ENCODE peak calls at places on chromosomes 11 and 22, in six cellular contexts. U is EL; Y is SK-MEL-5; M is activated CD4-positive, alpha-beta T cell treated with anti-CD3 and anti-CD28 coated beads for 36 hours; N is lung; F is activated T-cell treated with anti-CD3 and anti-CD28 coated beads for 4 hours. L is an unnamed sample.

GRCh38 chr11:73404048-73404447 is 27.8 kb downstream of the RELT start:
- DNase-seq in U (peak; percentile 46), Y (peak; percentile 91), M (peak; percentile 7), N (peak; percentile 69), F (no peak), L (no peak)

GRCh38 chr11:124718801-124719200 is 20.9 kb upstream of the NRGN start:
- DNase-seq in U (no peak), Y (no peak), M (no peak), N (no peak), F (no peak), L (no peak)

GRCh38 chr11:69436041-69436982 is 45.2 kb upstream of the LINC01488 start:
- DNase-seq in U (no peak), Y (no peak), M (no peak), N (no peak), F (no peak), L (no peak)

GRCh38 chr22:44603774-44604173 is 98.2 kb upstream of the PRR5 start:
- DNase-seq in U (no peak), Y (no peak), M (no peak), N (no peak), F (no peak), L (no peak)

GRCh38 chr22:28207281-28208030 is 288.4 kb upstream of the PITPNB start:
- DNase-seq in U (peak; percentile 80), Y (no peak), M (no peak), N (no peak), F (no peak), L (no peak)

GRCh38 chr11:78216571-78217287 is 28.0 kb downstream of the USP35 start:
- DNase-seq in U (peak; percentile 9), Y (no peak), M (no peak), N (no peak), F (no peak), L (no peak)

GRCh38 chr11:72237112-72237931 is 6.7 kb downstream of the PHOX2A start:
- DNase-seq in U (no peak), Y (no peak), M (no peak), N (no peak), F (no peak), L (no peak)

GRCh38 chr22:25709758-25710157 is 32.2 kb upstream of the MYO18B start:
- DNase-seq in U (no peak), Y (no peak), M (peak; percentile 75), N (no peak), F (no peak), L (no peak)

GRCh38 chr11:27518522-27518921 is 12.0 kb upstream of the LIN7C start:
- DNase-seq in U (no peak), Y (no peak), M (no peak), N (no peak), F (no peak), L (no peak)

GRCh38 chr11:2387266-2387982 is 10.3 kb downstream of the CD81 start:
- DNase-seq in U (no peak), Y (no peak), M (no peak), N (no peak), F (no peak), L (no peak)

GRCh38 chr22:49095366-49095765 is 732.3 kb downstream of the BRD1 start:
- DNase-seq in U (no peak), Y (no peak), M (no peak), N (no peak), F (no peak), L (no peak)

GRCh38 chr22:18044548-18045271 is 20.3 kb upstream of the MICAL3 start:
- DNase-seq in U (no peak), Y (no peak), M (no peak), N (peak; percentile 38), F (no peak), L (no peak)

GRCh38 chr11:69392104-69392653 is 89.3 kb upstream of the LINC01488 start:
- DNase-seq in U (no peak), Y (no peak), M (no peak), N (no peak), F (no peak), L (no peak)

GRCh38 chr22:40694409-40694808 is 15.1 kb downstream of the MCHR1 start:
- DNase-seq in U (no peak), Y (no peak), M (no peak), N (no peak), F (no peak), L (no peak)

GRCh38 chr22:19721486-19722172 is 1.7 kb upstream of the GP1BB start:
- DNase-seq in U (no peak), Y (no peak), M (peak; percentile 3), N (no peak), F (no peak), L (no peak)

GRCh38 chr11:87256694-87257340 is 219.1 kb downstream of the TMEM135 start:
- DNase-seq in U (no peak), Y (no peak), M (no peak), N (no peak), F (no peak), L (no peak)

GRCh38 chr22:35126993-35127392 is 61.0 kb downstream of the ISX start:
- DNase-seq in U (no peak), Y (no peak), M (no peak), N (no peak), F (no peak), L (no peak)

GRCh38 chr11:33461726-33462125 is 204.5 kb downstream of the HIPK3 start:
- DNase-seq in U (peak; percentile 26), Y (no peak), M (no peak), N (no peak), F (no peak), L (no peak)

GRCh38 chr11:102109896-102110760 is at the start of gene YAP1:
- DNase-seq in U (peak; percentile 94), Y (peak; percentile 81), M (peak; percentile 81), N (peak; percentile 85), F (peak; percentile 50), L (peak; percentile 94)

GRCh38 chr11:75562048-75562835 is at the start of gene SERPINH1:
- DNase-seq in U (peak; percentile 89), Y (peak; percentile 77), M (peak; percentile 88), N (peak; percentile 89), F (peak; percentile 23), L (peak; percentile 79)

GRCh38 chr11:76661835-76662434 is 8.6 kb downstream of the LRRC32 start:
- DNase-seq in U (no peak), Y (no peak), M (no peak), N (no peak), F (no peak), L (no peak)

GRCh38 chr22:37930952-37931440 is 22.4 kb downstream of the C22orf23 start:
- DNase-seq in U (no peak), Y (no peak), M (no peak), N (no peak), F (no peak), L (no peak)

GRCh38 chr11:69686452-69686851 is 11.3 kb upstream of the LTO1 start:
- DNase-seq in U (no peak), Y (no peak), M (no peak), N (no peak), F (no peak), L (no peak)

GRCh38 chr11:1586699-1587098 is 1.6 kb upstream of the KRTAP5-1 start:
- DNase-seq in U (no peak), Y (no peak), M (no peak), N (no peak), F (no peak), L (no peak)

GRCh38 chr11:2178906-2179494 is 7.4 kb upstream of the TH start:
- DNase-seq in U (peak; percentile 88), Y (no peak), M (no peak), N (no peak), F (no peak), L (no peak)

GRCh38 chr11:128409476-128409875 is 177.9 kb downstream of the ETS1 start:
- DNase-seq in U (peak; percentile 81), Y (no peak), M (no peak), N (no peak), F (no peak), L (no peak)

GRCh38 chr11:102921587-102922220 is 33.8 kb downstream of the MMP13 start:
- DNase-seq in U (no peak), Y (no peak), M (no peak), N (no peak), F (no peak), L (no peak)

GRCh38 chr22:26259510-26259909 is 90.2 kb downstream of the SEZ6L start:
- DNase-seq in U (peak; percentile 35), Y (peak; percentile 19), M (peak; percentile 44), N (no peak), F (no peak), L (peak; percentile 4)

GRCh38 chr22:29139965-29140782 is 65.5 kb upstream of the EMID1 start:
- DNase-seq in U (no peak), Y (no peak), M (no peak), N (no peak), F (no peak), L (no peak)

GRCh38 chr11:6747097-6747662 is 24.6 kb downstream of the OR2AG2 start:
- DNase-seq in U (no peak), Y (no peak), M (no peak), N (no peak), F (no peak), L (no peak)

GRCh38 chr11:68974421-68975194 is 6.2 kb downstream of the MRGPRD start:
- DNase-seq in U (peak; percentile 38), Y (peak; percentile 90), M (peak; percentile 51), N (no peak), F (no peak), L (no peak)

L was measured in foreskin melanocyte.